ENCODE peak calls at places on chromosomes 4 and X, in five cellular contexts. L, E, J, X and W are unnamed samples.

GRCh38 chr4:119027815-119028214 is 107.8 kb upstream of the MYOZ2 start:
- DNase-seq in E (no peak), X (no peak), J (no peak), L (no peak), W (no peak)

GRCh38 chr4:40719008-40719623 is 30.6 kb upstream of the NSUN7 start:
- DNase-seq in E (peak; percentile 34), J (no peak), X (no peak), L (peak; percentile 74), W (no peak)

GRCh38 chrX:46226422-46226821 is 318.8 kb downstream of the ZNF674 start:
- DNase-seq in E (no peak), J (no peak), L (no peak), X (no peak), W (no peak)

GRCh38 chrX:476724-477075 is 90.0 kb upstream of the PPP2R3B start:
- DNase-seq in L (no peak), X (no peak), E (no peak), J (no peak), W (no peak)

GRCh38 chrX:154658957-154659356 is 5.6 kb upstream of the CTAG2 start:
- DNase-seq in J (no peak), E (no peak), X (no peak), L (no peak), W (no peak)

GRCh38 chr4:26780524-26780923 is 80.1 kb upstream of the STIM2 start:
- DNase-seq in X (no peak), J (no peak), L (peak; percentile 84), E (no peak), W (no peak)

GRCh38 chr4:151074416-151074916 is 25.0 kb upstream of the RPS3A start:
- DNase-seq in L (no peak), E (no peak), X (no peak), J (no peak), W (no peak)

GRCh38 chr4:184746532-184746870 is 12.6 kb upstream of the CENPU start:
- DNase-seq in J (no peak), L (peak; percentile 39), E (no peak), X (no peak), W (no peak)

GRCh38 chr4:86338989-86339388 is 20.9 kb downstream of the MAPK10 start:
- DNase-seq in L (peak; percentile 95), J (no peak), X (no peak), E (no peak), W (no peak)

GRCh38 chrX:146054311-146054710 is 236.7 kb downstream of the SLITRK2 start:
- DNase-seq in E (no peak), X (no peak), L (no peak), J (no peak), W (no peak)

GRCh38 chr4:11259837-11260236 is 168.9 kb downstream of the HS3ST1 start:
- DNase-seq in L (no peak), E (no peak), J (no peak), X (no peak), W (no peak)

GRCh38 chrX:122421434-122422121 is 762.5 kb upstream of the GRIA3 start:
- DNase-seq in J (no peak), E (no peak), X (no peak), L (no peak), W (no peak)

GRCh38 chrX:139803224-139803623 is 95.3 kb upstream of the MCF2 start:
- DNase-seq in X (no peak), E (no peak), J (no peak), L (peak; percentile 38), W (no peak)

GRCh38 chr4:1478766-1479355 is 72.6 kb upstream of the NKX1-1 start:
- DNase-seq in L (no peak), E (no peak), J (no peak), X (no peak), W (peak; percentile 14)

GRCh38 chr4:88706574-88706973 is 8.9 kb upstream of the NAP1L5 start:
- DNase-seq in J (no peak), X (no peak), E (no peak), L (peak; percentile 26), W (no peak)

GRCh38 chrX:13495232-13495631 is 74.2 kb upstream of the EGFL6 start:
- DNase-seq in X (no peak), L (no peak), J (no peak), E (no peak), W (no peak)

GRCh38 chrX:144637731-144638130 is 609.6 kb upstream of the SPANXN1 start:
- DNase-seq in X (no peak), E (no peak), J (no peak), L (peak; percentile 17), W (no peak)

GRCh38 chr4:47643845-47644244 is 158.8 kb downstream of the ATP10D start:
- DNase-seq in L (no peak), J (no peak), X (no peak), E (no peak), W (no peak)

GRCh38 chrX:68396953-68397352 is 36.3 kb downstream of the OPHN1 start:
- DNase-seq in L (peak; percentile 8), X (no peak), E (no peak), J (no peak), W (no peak)

GRCh38 chr4:57460967-57461366 is 350.8 kb upstream of the IGFBP7 start:
- DNase-seq in L (no peak), E (no peak), X (no peak), J (no peak), W (no peak)

GRCh38 chr4:76594152-76594551 is 159.1 kb downstream of the SHROOM3 start:
- DNase-seq in E (no peak), J (no peak), X (no peak), L (no peak), W (no peak)

GRCh38 chrX:4547218-4547836 is 833.9 kb upstream of the PRKX start:
- DNase-seq in L (peak; percentile 40), X (no peak), E (peak; percentile 29), J (peak; percentile 8), W (peak; percentile 64)